ENCODE peak calls at places on chromosomes 5 and 9, in four cellular contexts. J is omental fat pad; M is activated CD8-positive, alpha-beta T cell treated with anti-CD3 and anti-CD28 coated beads for 36 hours; U is neural crest cell. G is an unnamed sample.

GRCh38 chr5:146731909-146732659 is 146.5 kb downstream of the PPP2R2B start:
- DNase-seq in J (no peak), M (no peak), U (no peak), G (no peak)

GRCh38 chr5:102718819-102719218 is 36.3 kb upstream of the PAM start:
- DNase-seq in J (no peak), M (no peak), U (no peak), G (no peak)

GRCh38 chr5:160903076-160903475 is 51.1 kb upstream of the ATP10B start:
- DNase-seq in J (no peak), M (no peak), U (no peak), G (no peak)

GRCh38 chr5:321233-321725 is at the start of gene AHRR:
- DNase-seq in J (no peak), M (peak), U (peak), G (no peak)

GRCh38 chr5:172685036-172685435 is 44.0 kb downstream of the NEURL1B start:
- DNase-seq in J (no peak), M (no peak), U (no peak), G (no peak)

GRCh38 chr9:134187821-134188420 is 23.6 kb upstream of the RNU6ATAC start:
- DNase-seq in J (no peak), M (peak), U (no peak), G (no peak)

GRCh38 chr5:97229196-97229595 is 46.1 kb upstream of the RIOK2 start:
- DNase-seq in J (no peak), M (no peak), U (no peak), G (no peak)

GRCh38 chr5:167814828-167815227 is 476.6 kb upstream of the WWC1 start:
- DNase-seq in J (no peak), M (no peak), U (no peak), G (no peak)

GRCh38 chr9:13445123-13445522 is 165.6 kb upstream of the MPDZ start:
- DNase-seq in J (no peak), M (no peak), U (no peak), G (no peak)

GRCh38 chr9:70256123-70256551 is 2.6 kb upstream of the SMC5 start:
- DNase-seq in J (no peak), M (no peak), U (no peak), G (no peak)

GRCh38 chr9:90929616-90930015 is 128.0 kb downstream of the SYK start:
- DNase-seq in J (no peak), M (no peak), U (no peak), G (no peak)

GRCh38 chr5:30581198-30581925 is 612.1 kb upstream of the CDH6 start:
- DNase-seq in J (no peak), M (no peak), U (no peak), G (no peak)

GRCh38 chr5:115068239-115069086 is 101.2 kb downstream of the TRIM36 start:
- DNase-seq in J (no peak), M (peak), U (no peak), G (no peak)

GRCh38 chr5:176742246-176743105 is 67.9 kb upstream of the UNC5A start:
- DNase-seq in J (no peak), M (no peak), U (no peak), G (no peak)

GRCh38 chr5:73093943-73094342 is 26.4 kb upstream of the TMEM171 start:
- DNase-seq in J (no peak), M (peak), U (no peak), G (no peak)

GRCh38 chr5:175728316-175728715 is 70.4 kb downstream of the HRH2 start:
- DNase-seq in J (no peak), M (no peak), U (no peak), G (no peak)

GRCh38 chr5:174723979-174724483 is 351 bp upstream of the MSX2 start:
- DNase-seq in J (no peak), M (no peak), U (no peak), G (no peak)

GRCh38 chr5:109053995-109054417 is 306.3 kb downstream of the FER start:
- DNase-seq in J (no peak), M (no peak), U (no peak), G (no peak)

GRCh38 chr9:69137311-69137710 is 36.8 kb upstream of the TJP2 start:
- DNase-seq in J (no peak), M (no peak), U (no peak), G (no peak)

DNA sequence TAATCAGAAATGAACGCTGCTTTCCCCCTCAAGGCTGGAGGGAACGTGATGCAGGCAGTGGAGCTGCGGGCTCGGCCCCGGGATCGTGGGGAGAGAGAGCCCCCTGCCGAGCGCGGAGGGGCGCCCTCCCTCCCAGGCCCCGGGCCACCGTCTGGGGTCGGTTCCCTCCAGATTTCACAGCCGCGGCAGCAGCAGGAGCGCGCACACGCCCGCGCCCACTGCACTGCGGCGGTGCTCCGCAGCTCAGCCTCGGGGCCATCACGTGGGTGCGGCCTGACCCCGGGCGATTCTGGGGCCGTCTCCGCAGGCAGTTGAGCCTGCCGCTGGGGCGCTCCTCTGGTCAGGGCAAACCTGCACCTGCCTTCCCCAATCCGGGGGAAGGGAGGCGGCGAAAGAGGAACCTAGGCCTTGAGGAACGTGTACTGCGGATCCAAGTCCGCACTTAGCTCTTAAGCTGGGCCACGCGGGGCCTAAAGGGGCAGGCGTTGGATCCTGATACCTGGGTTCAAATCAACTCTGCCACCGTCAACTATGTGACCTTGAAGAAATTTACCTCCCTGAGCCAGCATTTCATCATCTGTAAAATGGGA is 9.4 kb upstream of the DELE1 start:
- DNase-seq in J (no peak), M (peak), U (peak), G (peak)
- TF ChIP-seq CTCF in J (no peak), M (peak), U (peak), G (no peak)

GRCh38 chr9:105269593-105269992 is 25.1 kb downstream of the SLC44A1 start:
- DNase-seq in J (no peak), M (no peak), U (no peak), G (no peak)
- TF ChIP-seq CTCF in J (no peak), M (no peak), U (no peak), G (no peak)

GRCh38 chr9:37800631-37801286 is at the start of gene DCAF10:
- DNase-seq in J (peak), M (peak), U (peak), G (peak)
- TF ChIP-seq CTCF in J (no peak), M (no peak), U (no peak), G (no peak)

DNA sequence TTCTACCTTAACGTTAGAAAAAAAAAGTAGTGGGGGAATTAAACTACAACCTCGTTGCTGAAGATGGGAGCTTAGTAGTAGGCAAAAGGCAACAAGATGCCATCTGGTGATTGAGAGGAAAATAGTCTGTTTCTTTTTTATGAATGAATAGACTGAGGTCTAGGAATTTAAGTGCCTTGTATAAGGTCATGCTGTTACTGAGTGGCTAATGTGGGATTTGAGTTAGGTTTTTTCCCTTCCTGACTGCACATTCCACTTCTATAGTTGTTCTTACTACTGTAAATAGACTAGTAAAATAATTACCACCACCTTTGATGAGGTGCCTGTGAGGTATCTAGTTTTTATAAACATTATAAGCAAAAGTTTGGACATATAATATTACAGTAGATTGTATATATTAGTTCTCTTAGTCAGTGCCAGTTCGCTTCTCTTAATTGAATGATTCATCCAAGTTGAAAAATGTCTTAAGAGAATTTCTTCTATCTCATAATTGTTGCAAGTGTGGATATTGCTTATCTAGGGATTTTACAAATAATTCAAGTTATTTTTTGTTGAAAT is 19.1 kb downstream of the FSD1L start:
- DNase-seq in J (no peak), M (no peak), U (no peak), G (no peak)
- TF ChIP-seq CTCF in J (no peak), M (no peak), U (no peak), G (no peak)

GRCh38 chr9:130291474-130291873 is 25.9 kb downstream of the HMCN2 start:
- DNase-seq in J (no peak), M (no peak), U (no peak), G (no peak)
- TF ChIP-seq CTCF in J (no peak), M (no peak), U (no peak), G (no peak)

GRCh38 chr9:131557855-131558548 is 12.7 kb downstream of the PRRT1B start:
- DNase-seq in J (no peak), M (no peak), U (no peak), G (no peak)

GRCh38 chr9:131562032-131562959 is 17.0 kb downstream of the PRRT1B start:
- DNase-seq in J (no peak), M (no peak), U (no peak), G (no peak)

GRCh38 chr9:131554865-131555351 is 9.6 kb downstream of the PRRT1B start:
- DNase-seq in J (no peak), M (no peak), U (no peak), G (no peak)

GRCh38 chr9:131555841-131556673 is 10.7 kb downstream of the PRRT1B start:
- DNase-seq in J (no peak), M (no peak), U (no peak), G (no peak)

DNA sequence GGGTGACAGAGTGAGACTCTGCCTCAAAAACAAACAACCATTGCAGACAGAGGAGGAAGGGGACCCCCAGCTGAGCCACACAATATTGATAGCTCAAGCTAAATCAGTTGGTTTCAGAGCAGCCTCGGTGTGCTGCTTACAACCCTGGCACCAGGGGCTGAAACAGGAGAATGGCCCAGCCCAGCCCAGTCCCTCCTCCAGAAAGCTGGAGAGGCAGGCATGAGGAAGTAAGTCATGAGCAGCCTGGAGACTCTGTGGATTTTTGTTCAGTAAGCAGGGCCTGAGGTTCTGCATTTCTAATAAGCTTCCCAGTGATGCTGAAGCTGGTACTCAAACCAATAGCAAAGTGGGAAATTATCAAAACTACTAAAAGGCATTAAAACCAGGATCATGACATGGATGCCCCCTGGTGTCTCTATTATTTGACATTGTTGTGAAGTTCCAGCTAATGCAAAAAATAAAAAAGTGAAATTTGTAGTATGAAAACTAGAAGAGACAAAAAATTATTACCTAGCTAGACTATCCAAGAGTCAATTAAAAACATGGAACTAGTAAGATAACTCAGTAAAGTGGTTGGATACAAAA is 14.2 kb downstream of the PRRT1B start:
- DNase-seq in J (no peak), M (no peak), U (no peak), G (no peak)
- TF ChIP-seq CTCF in J (no peak), M (no peak), U (no peak), G (no peak)